ENCODE peak calls at places on chromosomes 2 and 18, in six cellular contexts. One of them, this sample, is unnamed.

GRCh38 chr2:158953926-158954763 is 14.3 kb upstream of the TANC1 start:
- DNase-seq in left lung: peak; percentile 60
- DNase-seq in OCI-LY7: no peak
- DNase-seq in GM23338: no peak
- DNase-seq in PC-9: peak; percentile 58
- DNase-seq in CD8-positive, alpha-beta T cell: no peak
- DNase-seq in this sample: peak; percentile 89

GRCh38 chr18:33584845-33585775 is 7.1 kb downstream of the ASXL3 start:
- DNase-seq in left lung: no peak
- DNase-seq in OCI-LY7: no peak
- DNase-seq in GM23338: peak; percentile 64
- DNase-seq in PC-9: no peak
- DNase-seq in CD8-positive, alpha-beta T cell: no peak
- DNase-seq in this sample: no peak

GRCh38 chr2:45169339-45170190 is 160.3 kb upstream of the SIX2 start:
- DNase-seq in left lung: no peak
- DNase-seq in OCI-LY7: no peak
- DNase-seq in GM23338: peak; percentile 70
- DNase-seq in PC-9: peak; percentile 56
- DNase-seq in CD8-positive, alpha-beta T cell: no peak
- DNase-seq in this sample: no peak

GRCh38 chr18:76985156-76985950 is 147.2 kb downstream of the MBP start:
- DNase-seq in left lung: no peak
- DNase-seq in OCI-LY7: no peak
- DNase-seq in GM23338: no peak
- DNase-seq in PC-9: no peak
- DNase-seq in CD8-positive, alpha-beta T cell: no peak
- DNase-seq in this sample: no peak

GRCh38 chr2:44938287-44939073 is 3.0 kb upstream of the SIX3 start:
- DNase-seq in left lung: no peak
- DNase-seq in OCI-LY7: no peak
- DNase-seq in GM23338: peak; percentile 76
- DNase-seq in PC-9: peak; percentile 71
- DNase-seq in CD8-positive, alpha-beta T cell: no peak
- DNase-seq in this sample: no peak

GRCh38 chr2:190213441-190214335 is 105.9 kb downstream of the HIBCH start:
- DNase-seq in left lung: no peak
- DNase-seq in OCI-LY7: no peak
- DNase-seq in GM23338: no peak
- DNase-seq in PC-9: no peak
- DNase-seq in CD8-positive, alpha-beta T cell: no peak
- DNase-seq in this sample: no peak

GRCh38 chr2:241354668-241355658 is 1.1 kb upstream of the FARP2 start:
- DNase-seq in left lung: peak; percentile 92
- DNase-seq in OCI-LY7: peak; percentile 75
- DNase-seq in GM23338: peak; percentile 88
- DNase-seq in PC-9: peak; percentile 98
- DNase-seq in CD8-positive, alpha-beta T cell: peak; percentile 65
- DNase-seq in this sample: peak; percentile 88

GRCh38 chr2:20623241-20623640 is 27.7 kb downstream of the HS1BP3 start:
- DNase-seq in left lung: peak; percentile 10
- DNase-seq in OCI-LY7: no peak
- DNase-seq in GM23338: no peak
- DNase-seq in PC-9: no peak
- DNase-seq in CD8-positive, alpha-beta T cell: no peak
- DNase-seq in this sample: no peak

GRCh38 chr2:145599761-145600160 is 1079.8 kb upstream of the ZEB2 start:
- DNase-seq in left lung: no peak
- DNase-seq in OCI-LY7: no peak
- DNase-seq in GM23338: no peak
- DNase-seq in PC-9: no peak
- DNase-seq in CD8-positive, alpha-beta T cell: no peak
- DNase-seq in this sample: no peak

GRCh38 chr2:206989306-206989705 is 50.0 kb downstream of the CPO start:
- DNase-seq in left lung: peak; percentile 36
- DNase-seq in OCI-LY7: peak; percentile 30
- DNase-seq in GM23338: peak; percentile 72
- DNase-seq in PC-9: peak; percentile 9
- DNase-seq in CD8-positive, alpha-beta T cell: no peak
- DNase-seq in this sample: no peak

GRCh38 chr2:65070172-65070830 is 14.1 kb downstream of the CEP68 start:
- DNase-seq in left lung: no peak
- DNase-seq in OCI-LY7: peak; percentile 76
- DNase-seq in GM23338: no peak
- DNase-seq in PC-9: no peak
- DNase-seq in CD8-positive, alpha-beta T cell: no peak
- DNase-seq in this sample: no peak

GRCh38 chr2:73970850-73971471 is 13.7 kb upstream of the TET3 start:
- DNase-seq in left lung: peak; percentile 83
- DNase-seq in OCI-LY7: peak; percentile 60
- DNase-seq in GM23338: peak; percentile 45
- DNase-seq in PC-9: no peak
- DNase-seq in CD8-positive, alpha-beta T cell: peak; percentile 53
- DNase-seq in this sample: peak; percentile 84
- H3K4me3 ChIP-seq in left lung: no peak overlapping the region
- H3K4me3 ChIP-seq in OCI-LY7: peak overlapping the region; percentile 15
- H3K4me3 ChIP-seq in GM23338: no peak overlapping the region
- H3K4me3 ChIP-seq in PC-9: no peak overlapping the region
- H3K4me3 ChIP-seq in CD8-positive, alpha-beta T cell: peak overlapping the region; percentile 20
- H3K4me3 ChIP-seq in this sample: no peak overlapping the region

DNA sequence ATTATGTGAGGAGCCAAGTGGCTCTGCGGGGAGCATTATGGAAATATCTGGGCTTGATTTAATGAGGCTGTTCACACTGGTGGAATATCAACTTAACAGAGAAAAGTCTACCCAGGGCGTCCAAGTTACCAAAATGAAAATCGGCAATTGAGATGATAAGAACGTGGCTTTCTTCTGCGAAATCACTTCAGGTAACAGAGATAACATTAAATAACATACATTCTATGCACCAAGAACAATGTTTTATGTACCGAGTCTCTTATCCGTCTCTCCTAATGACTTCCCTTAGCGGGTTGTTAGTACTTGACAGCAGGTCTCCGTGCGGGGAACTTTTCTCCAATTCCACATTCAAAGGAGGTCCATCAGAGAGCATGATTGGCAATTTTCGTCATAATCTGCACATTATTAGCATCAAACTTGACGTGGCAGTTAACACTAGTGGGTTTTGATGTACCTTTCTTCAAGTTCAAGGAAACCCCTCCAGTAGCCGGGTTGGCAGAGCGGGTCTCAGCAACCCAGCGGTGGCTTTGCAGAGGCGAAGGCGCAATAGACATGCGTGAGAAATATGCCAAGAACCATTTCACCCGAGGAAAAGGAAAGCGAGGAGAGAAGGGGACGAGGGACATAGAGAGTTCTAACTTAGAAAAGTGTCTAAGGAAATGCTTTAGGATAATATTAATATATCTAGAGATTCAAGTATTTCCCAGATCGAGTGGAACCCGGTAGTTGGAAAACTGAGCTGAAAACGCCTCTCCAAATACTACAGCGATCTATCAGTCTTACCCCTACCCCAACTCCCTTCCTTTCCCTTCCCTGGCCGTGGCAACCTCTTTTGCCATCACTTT is 5.1 kb downstream of the EVX2 start:
- DNase-seq in left lung: no peak
- DNase-seq in OCI-LY7: no peak
- DNase-seq in GM23338: no peak
- DNase-seq in PC-9: no peak
- DNase-seq in CD8-positive, alpha-beta T cell: no peak
- DNase-seq in this sample: no peak
- H3K4me1 ChIP-seq in left lung: no peaks in the 10 kb centered on the region
- H3K4me1 ChIP-seq in OCI-LY7: no peaks in the 10 kb centered on the region
- H3K4me1 ChIP-seq in GM23338: peaks cover 36% of the 10 kb centered on the region
- H3K4me1 ChIP-seq in PC-9: no peaks in the 10 kb centered on the region
- H3K4me1 ChIP-seq in CD8-positive, alpha-beta T cell: peaks cover 11% of the 10 kb centered on the region
- H3K4me1 ChIP-seq in this sample: peaks cover 27% of the 10 kb centered on the region

DNA sequence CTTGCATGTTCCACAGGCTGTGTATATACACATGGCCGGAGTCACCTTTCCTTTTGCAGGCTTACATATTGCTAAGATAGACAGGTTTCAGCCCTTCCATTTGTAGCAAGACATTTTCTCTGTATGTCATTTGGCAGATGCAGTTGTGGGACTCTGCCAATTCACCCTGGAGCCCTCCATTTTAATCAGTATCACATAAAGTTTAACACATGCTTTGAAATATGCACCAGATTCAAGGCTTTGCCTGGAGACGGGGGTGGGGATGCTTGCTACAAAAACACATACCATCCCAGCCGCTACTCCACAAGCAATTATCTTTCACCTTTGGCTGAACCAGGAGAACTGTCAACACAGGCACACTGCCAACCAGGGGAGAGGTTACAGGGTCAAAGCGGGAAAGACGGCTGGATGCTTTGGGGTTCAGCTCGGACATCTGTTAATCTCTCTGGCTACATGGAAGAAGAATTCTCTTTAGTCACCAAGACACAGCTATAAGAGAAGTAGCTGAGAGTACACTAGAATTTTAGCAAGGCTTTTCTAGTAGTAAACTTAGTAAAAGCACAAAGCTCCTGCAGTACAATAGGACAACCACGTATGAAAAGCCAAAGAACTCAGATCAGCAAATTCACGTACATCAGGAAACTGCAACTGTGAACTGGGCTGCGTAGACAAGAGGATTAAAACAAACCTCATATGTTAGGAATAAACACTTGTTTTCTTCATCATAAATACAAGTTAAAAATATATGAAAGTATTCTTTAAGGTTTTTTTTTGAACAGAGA is 130.9 kb downstream of the EXOC6B start:
- DNase-seq in left lung: peak; percentile 40
- DNase-seq in OCI-LY7: no peak
- DNase-seq in GM23338: peak; percentile 15
- DNase-seq in PC-9: peak; percentile 29
- DNase-seq in CD8-positive, alpha-beta T cell: no peak
- DNase-seq in this sample: no peak
- H3K27ac ChIP-seq in left lung: no peak overlapping the region
- H3K27ac ChIP-seq in OCI-LY7: no peak overlapping the region
- H3K27ac ChIP-seq in GM23338: no peak overlapping the region
- H3K27ac ChIP-seq in PC-9: no peak overlapping the region
- H3K27ac ChIP-seq in CD8-positive, alpha-beta T cell: no peak overlapping the region
- H3K27ac ChIP-seq in this sample: no peak overlapping the region

GRCh38 chr2:217711236-217711635 is 291.6 kb downstream of the TNS1 start:
- DNase-seq in left lung: no peak
- DNase-seq in OCI-LY7: no peak
- DNase-seq in GM23338: no peak
- DNase-seq in PC-9: no peak
- DNase-seq in CD8-positive, alpha-beta T cell: no peak
- DNase-seq in this sample: no peak
- H3K4me3 ChIP-seq in left lung: no peak overlapping the region
- H3K4me3 ChIP-seq in OCI-LY7: no peak overlapping the region
- H3K4me3 ChIP-seq in GM23338: no peak overlapping the region
- H3K4me3 ChIP-seq in PC-9: no peak overlapping the region
- H3K4me3 ChIP-seq in CD8-positive, alpha-beta T cell: no peak overlapping the region
- H3K4me3 ChIP-seq in this sample: no peak overlapping the region

DNA sequence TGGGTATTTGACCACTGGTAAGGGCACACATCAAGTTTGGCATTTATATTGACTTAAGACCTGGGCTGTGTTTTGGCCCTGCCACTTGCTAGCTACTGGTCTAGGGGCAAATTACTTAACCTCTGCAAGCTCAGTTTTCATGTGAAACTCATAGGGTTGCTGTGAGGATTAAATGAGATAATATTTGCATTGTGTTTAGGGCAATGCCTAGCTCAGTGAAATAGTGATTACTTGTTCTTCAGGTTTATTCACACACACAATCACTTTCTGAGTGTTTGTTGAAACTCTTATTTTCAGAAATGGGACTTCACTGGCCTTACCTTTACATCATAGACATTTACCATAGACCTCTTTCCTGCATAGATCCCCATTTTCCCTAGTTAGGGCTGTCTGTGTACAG is 12.3 kb downstream of the CERS6 start:
- DNase-seq in left lung: no peak
- DNase-seq in OCI-LY7: no peak
- DNase-seq in GM23338: no peak
- DNase-seq in PC-9: no peak
- DNase-seq in CD8-positive, alpha-beta T cell: no peak
- DNase-seq in this sample: no peak
- H3K4me1 ChIP-seq in left lung: peaks cover 11% of the 10 kb centered on the region
- H3K4me1 ChIP-seq in OCI-LY7: peaks cover 7% of the 10 kb centered on the region
- H3K4me1 ChIP-seq in GM23338: peaks cover 68% of the 10 kb centered on the region
- H3K4me1 ChIP-seq in PC-9: peaks cover 15% of the 10 kb centered on the region
- H3K4me1 ChIP-seq in CD8-positive, alpha-beta T cell: peaks cover 60% of the 10 kb centered on the region
- H3K4me1 ChIP-seq in this sample: no peaks in the 10 kb centered on the region

GRCh38 chr2:9638532-9638931 is 7.7 kb upstream of the YWHAQ start:
- DNase-seq in left lung: peak; percentile 77
- DNase-seq in OCI-LY7: no peak
- DNase-seq in GM23338: no peak
- DNase-seq in PC-9: peak; percentile 80
- DNase-seq in CD8-positive, alpha-beta T cell: no peak
- DNase-seq in this sample: peak; percentile 89
- H3K27ac ChIP-seq in left lung: peak overlapping the region; percentile 20
- H3K27ac ChIP-seq in OCI-LY7: no peak overlapping the region
- H3K27ac ChIP-seq in GM23338: no peak overlapping the region
- H3K27ac ChIP-seq in PC-9: no peak overlapping the region
- H3K27ac ChIP-seq in CD8-positive, alpha-beta T cell: no peak overlapping the region
- H3K27ac ChIP-seq in this sample: no peak overlapping the region